ENCODE peak calls at places on chromosomes 7 and 10, in five cellular contexts. A is skeletal muscle cell; N is stimulated activated CD4-positive, alpha-beta T cell treated with anti-CD3 and anti-CD28 coated beads, TNF-alpha, amount 100 ng/mL, for 24 hours; T is left lobe of liver; X is head of caudate nucleus. O is an unnamed sample.
A peak's percentile ranks its signal among the peaks of the same experiment; 100 is the strongest.

GRCh38 chr7:1543826-1544177 is 12.2 kb downstream of the TMEM184A start:
- DNase-seq in A (no peak), N (no peak), T (peak; percentile 45), X (no peak), O (peak; percentile 47)

GRCh38 chr7:96310106-96310505 is 11.8 kb downstream of the SLC25A13 start:
- DNase-seq in A (no peak), N (no peak), T (no peak), X (no peak), O (no peak)

GRCh38 chr10:20233423-20233822 is 417.2 kb downstream of the PLXDC2 start:
- DNase-seq in A (no peak), N (no peak), T (no peak), X (no peak), O (no peak)

GRCh38 chr10:369441-370221 is 234.4 kb downstream of the ZMYND11 start:
- DNase-seq in A (peak; percentile 32), N (no peak), T (no peak), X (no peak), O (no peak)

GRCh38 chr7:124155400-124156022 is 122.6 kb upstream of the TMEM229A start:
- DNase-seq in A (no peak), N (no peak), T (no peak), X (no peak), O (no peak)

GRCh38 chr10:6498771-6499170 is 81.3 kb downstream of the PRKCQ start:
- DNase-seq in A (no peak), N (no peak), T (no peak), X (no peak), O (no peak)

GRCh38 chr10:78756604-78757442 is 311.9 kb upstream of the ZMIZ1 start:
- DNase-seq in A (peak; percentile 93), N (no peak), T (peak; percentile 67), X (peak; percentile 87), O (peak; percentile 86)

GRCh38 chr10:4234661-4235060 is 449.7 kb upstream of the KLF6 start:
- DNase-seq in A (no peak), N (peak; percentile 23), T (no peak), X (no peak), O (no peak)

GRCh38 chr7:55515569-55516279 is 56.6 kb downstream of the VOPP1 start:
- DNase-seq in A (no peak), N (no peak), T (no peak), X (no peak), O (no peak)

GRCh38 chr10:52635651-52636050 is 136.9 kb downstream of the MBL2 start:
- DNase-seq in A (no peak), N (no peak), T (no peak), X (no peak), O (no peak)

GRCh38 chr10:100996678-100997363 is 2.8 kb upstream of the LZTS2 start:
- DNase-seq in A (no peak), N (no peak), T (no peak), X (no peak), O (no peak)

GRCh38 chr10:102951316-102951715 is 33.2 kb downstream of the CNNM2 start:
- DNase-seq in A (no peak), N (no peak), T (no peak), X (no peak), O (no peak)

GRCh38 chr7:26091933-26092332 is 60.1 kb upstream of the NFE2L3 start:
- DNase-seq in A (no peak), N (no peak), T (no peak), X (no peak), O (no peak)

GRCh38 chr7:148697950-148698396 is 730 bp upstream of the CUL1 start:
- DNase-seq in A (no peak), N (no peak), T (no peak), X (no peak), O (no peak)

GRCh38 chr7:35021445-35021844 is 15.8 kb downstream of the DPY19L1 start:
- DNase-seq in A (no peak), N (no peak), T (no peak), X (no peak), O (no peak)

GRCh38 chr10:3850999-3851937 is 66.3 kb upstream of the KLF6 start:
- DNase-seq in A (peak; percentile 78), N (no peak), T (no peak), X (no peak), O (no peak)

GRCh38 chr7:77833136-77833535 is 34.6 kb downstream of the PHTF2 start:
- DNase-seq in A (no peak), N (no peak), T (no peak), X (no peak), O (no peak)

GRCh38 chr10:32112055-32112454 is 55.8 kb upstream of the KIF5B start:
- DNase-seq in A (peak; percentile 25), N (no peak), T (no peak), X (no peak), O (no peak)

GRCh38 chr7:47627580-47628283 is 45.8 kb upstream of the TNS3 start:
- DNase-seq in A (no peak), N (no peak), T (no peak), X (no peak), O (no peak)

GRCh38 chr7:111192614-111193053 is 101.7 kb downstream of the LRRN3 start:
- DNase-seq in A (no peak), N (no peak), T (peak; percentile 57), X (no peak), O (peak; percentile 54)

GRCh38 chr7:28573751-28574295 is 161.5 kb downstream of the CREB5 start:
- DNase-seq in A (no peak), N (no peak), T (no peak), X (no peak), O (no peak)

GRCh38 chr7:99102809-99103690 is 40.9 kb downstream of the SMURF1 start:
- DNase-seq in A (no peak), N (peak; percentile 10), T (no peak), X (no peak), O (no peak)

GRCh38 chr7:104240400-104240799 is 32.6 kb upstream of the ORC5 start:
- DNase-seq in A (no peak), N (no peak), T (no peak), X (no peak), O (no peak)

GRCh38 chr10:70915206-70915605 is 26.8 kb upstream of the PCBD1 start:
- DNase-seq in A (no peak), N (no peak), T (no peak), X (no peak), O (peak; percentile 21)

GRCh38 chr10:125156739-125157472 is 3.5 kb downstream of the CTBP2 start:
- DNase-seq in A (no peak), N (no peak), T (no peak), X (no peak), O (no peak)

GRCh38 chr10:13728898-13729535 is 142.3 kb downstream of the PRPF18 start:
- DNase-seq in A (no peak), N (no peak), T (no peak), X (no peak), O (no peak)

GRCh38 chr7:7957513-7957912 is 11.1 kb upstream of the GLCCI1 start:
- DNase-seq in A (no peak), N (no peak), T (no peak), X (no peak), O (no peak)

GRCh38 chr10:14659626-14660196 is 115.0 kb downstream of the FAM107B start:
- DNase-seq in A (no peak), N (peak; percentile 29), T (no peak), X (no peak), O (no peak)

GRCh38 chr7:2175514-2175913 is 57.2 kb downstream of the MAD1L1 start:
- DNase-seq in A (peak; percentile 92), N (no peak), T (no peak), X (no peak), O (no peak)

GRCh38 chr10:117960345-117960744 is 86.4 kb downstream of the RAB11FIP2 start:
- DNase-seq in A (no peak), N (no peak), T (no peak), X (no peak), O (no peak)

O was measured in right lobe of liver.